ENCODE peak calls at places on chromosomes 7 and 10, in eight cellular contexts. One of them, this sample, is unnamed.

GRCh38 chr7:75879771-75880184 is 944 bp downstream of the RHBDD2 start:
- DNase-seq in HTR-8/SVneo: no peak
- DNase-seq in CD8-positive, alpha-beta T cell: no peak
- DNase-seq in D341Med: no peak
- DNase-seq in CD8-positive, alpha-beta memory T cell: peak
- DNase-seq in GOT3: no peak
- DNase-seq in kidney tubule cell: peak
- DNase-seq in stimulated activated CD8-positive, alpha-beta memory T cell treated with anti-CD3 and anti-CD28 coated beads, Interleukin-7, amount 100 ng/mL, for 24 hours: no peak
- DNase-seq in this sample: no peak

GRCh38 chr10:101618871-101619270 is 30.8 kb downstream of the DPCD start:
- DNase-seq in HTR-8/SVneo: no peak
- DNase-seq in CD8-positive, alpha-beta T cell: no peak
- DNase-seq in D341Med: no peak
- DNase-seq in CD8-positive, alpha-beta memory T cell: no peak
- DNase-seq in GOT3: no peak
- DNase-seq in kidney tubule cell: no peak
- DNase-seq in stimulated activated CD8-positive, alpha-beta memory T cell treated with anti-CD3 and anti-CD28 coated beads, Interleukin-7, amount 100 ng/mL, for 24 hours: no peak
- DNase-seq in this sample: no peak

GRCh38 chr10:43931308-43931930 is 282.7 kb upstream of the ZNF32 start:
- DNase-seq in HTR-8/SVneo: peak
- DNase-seq in CD8-positive, alpha-beta T cell: no peak
- DNase-seq in D341Med: no peak
- DNase-seq in CD8-positive, alpha-beta memory T cell: no peak
- DNase-seq in GOT3: no peak
- DNase-seq in kidney tubule cell: peak
- DNase-seq in stimulated activated CD8-positive, alpha-beta memory T cell treated with anti-CD3 and anti-CD28 coated beads, Interleukin-7, amount 100 ng/mL, for 24 hours: no peak
- DNase-seq in this sample: no peak

GRCh38 chr10:129643266-129643665 is 176.2 kb downstream of the MGMT start:
- DNase-seq in HTR-8/SVneo: no peak
- DNase-seq in CD8-positive, alpha-beta T cell: no peak
- DNase-seq in D341Med: no peak
- DNase-seq in CD8-positive, alpha-beta memory T cell: no peak
- DNase-seq in GOT3: no peak
- DNase-seq in kidney tubule cell: no peak
- DNase-seq in stimulated activated CD8-positive, alpha-beta memory T cell treated with anti-CD3 and anti-CD28 coated beads, Interleukin-7, amount 100 ng/mL, for 24 hours: no peak
- DNase-seq in this sample: no peak

GRCh38 chr7:85191383-85191782 is 4.5 kb upstream of the SEMA3D start:
- DNase-seq in HTR-8/SVneo: peak
- DNase-seq in CD8-positive, alpha-beta T cell: no peak
- DNase-seq in D341Med: peak
- DNase-seq in CD8-positive, alpha-beta memory T cell: no peak
- DNase-seq in GOT3: no peak
- DNase-seq in kidney tubule cell: peak
- DNase-seq in stimulated activated CD8-positive, alpha-beta memory T cell treated with anti-CD3 and anti-CD28 coated beads, Interleukin-7, amount 100 ng/mL, for 24 hours: no peak
- DNase-seq in this sample: peak

GRCh38 chr7:6648066-6648814 is 11.1 kb downstream of the ZNF316 start:
- DNase-seq in HTR-8/SVneo: no peak
- DNase-seq in CD8-positive, alpha-beta T cell: no peak
- DNase-seq in D341Med: peak
- DNase-seq in CD8-positive, alpha-beta memory T cell: no peak
- DNase-seq in GOT3: no peak
- DNase-seq in kidney tubule cell: no peak
- DNase-seq in stimulated activated CD8-positive, alpha-beta memory T cell treated with anti-CD3 and anti-CD28 coated beads, Interleukin-7, amount 100 ng/mL, for 24 hours: no peak
- DNase-seq in this sample: no peak

GRCh38 chr7:20306499-20306946 is 24.2 kb upstream of the ITGB8 start:
- DNase-seq in HTR-8/SVneo: no peak
- DNase-seq in CD8-positive, alpha-beta T cell: no peak
- DNase-seq in D341Med: no peak
- DNase-seq in CD8-positive, alpha-beta memory T cell: no peak
- DNase-seq in GOT3: no peak
- DNase-seq in kidney tubule cell: peak
- DNase-seq in stimulated activated CD8-positive, alpha-beta memory T cell treated with anti-CD3 and anti-CD28 coated beads, Interleukin-7, amount 100 ng/mL, for 24 hours: no peak
- DNase-seq in this sample: no peak

GRCh38 chr7:27207348-27207985 is 7.6 kb upstream of the HOXA13 start:
- DNase-seq in HTR-8/SVneo: no peak
- DNase-seq in CD8-positive, alpha-beta T cell: no peak
- DNase-seq in D341Med: no peak
- DNase-seq in CD8-positive, alpha-beta memory T cell: no peak
- DNase-seq in GOT3: no peak
- DNase-seq in kidney tubule cell: no peak
- DNase-seq in stimulated activated CD8-positive, alpha-beta memory T cell treated with anti-CD3 and anti-CD28 coated beads, Interleukin-7, amount 100 ng/mL, for 24 hours: no peak
- DNase-seq in this sample: no peak

GRCh38 chr7:51028128-51028830 is 245.6 kb upstream of the GRB10 start:
- DNase-seq in HTR-8/SVneo: no peak
- DNase-seq in CD8-positive, alpha-beta T cell: no peak
- DNase-seq in D341Med: no peak
- DNase-seq in CD8-positive, alpha-beta memory T cell: no peak
- DNase-seq in GOT3: no peak
- DNase-seq in kidney tubule cell: no peak
- DNase-seq in stimulated activated CD8-positive, alpha-beta memory T cell treated with anti-CD3 and anti-CD28 coated beads, Interleukin-7, amount 100 ng/mL, for 24 hours: no peak
- DNase-seq in this sample: no peak

GRCh38 chr10:63896992-63897391 is 375.8 kb downstream of the REEP3 start:
- DNase-seq in HTR-8/SVneo: no peak
- DNase-seq in CD8-positive, alpha-beta T cell: no peak
- DNase-seq in D341Med: no peak
- DNase-seq in CD8-positive, alpha-beta memory T cell: no peak
- DNase-seq in GOT3: no peak
- DNase-seq in kidney tubule cell: no peak
- DNase-seq in stimulated activated CD8-positive, alpha-beta memory T cell treated with anti-CD3 and anti-CD28 coated beads, Interleukin-7, amount 100 ng/mL, for 24 hours: no peak
- DNase-seq in this sample: no peak

GRCh38 chr7:2611401-2611800 is 20.4 kb upstream of the TTYH3 start:
- DNase-seq in HTR-8/SVneo: no peak
- DNase-seq in CD8-positive, alpha-beta T cell: no peak
- DNase-seq in D341Med: no peak
- DNase-seq in CD8-positive, alpha-beta memory T cell: no peak
- DNase-seq in GOT3: no peak
- DNase-seq in kidney tubule cell: no peak
- DNase-seq in stimulated activated CD8-positive, alpha-beta memory T cell treated with anti-CD3 and anti-CD28 coated beads, Interleukin-7, amount 100 ng/mL, for 24 hours: no peak
- DNase-seq in this sample: no peak

This sample was measured in NCI-H82.